ENCODE peak calls at places on chromosomes 7 and 10, in four cellular contexts. G is SIG-M5; Y is HepG2; E is activated T-cell treated with anti-CD3 and anti-CD28 coated beads, Interleukin-2, amount 50 U/mL, for 1 hour. T is an unnamed sample.

GRCh38 chr10:61900829-61901783 is at the start of gene ARID5B:
- DNase-seq in G (no peak), E (peak), Y (peak), T (peak)

GRCh38 chr10:102604379-102604960 is 39.8 kb upstream of the TRIM8 start:
- DNase-seq in Y (no peak), E (no peak), G (no peak), T (no peak)

GRCh38 chr7:39761435-39761834 is 138.1 kb downstream of the RALA start:
- DNase-seq in E (no peak), Y (no peak), G (no peak), T (no peak)

GRCh38 chr10:88113232-88113631 is 249.8 kb downstream of the PTEN start:
- DNase-seq in Y (no peak), E (no peak), G (no peak), T (peak)

GRCh38 chr10:85293483-85293882 is 965.1 kb downstream of the CCSER2 start:
- DNase-seq in Y (no peak), G (no peak), E (no peak), T (no peak)

GRCh38 chr7:128154519-128154918 is 86.6 kb upstream of the LEP start:
- DNase-seq in E (no peak), G (no peak), Y (no peak), T (no peak)

GRCh38 chr7:6637544-6638229 is 569 bp downstream of the ZNF316 start:
- DNase-seq in G (no peak), E (peak), Y (peak), T (no peak)

GRCh38 chr7:155355176-155355575 is 57.5 kb downstream of the INSIG1 start:
- DNase-seq in Y (no peak), E (no peak), G (no peak), T (peak)

GRCh38 chr7:81367335-81367801 is 402.5 kb downstream of the HGF start:
- DNase-seq in E (no peak), Y (no peak), G (no peak), T (no peak)

GRCh38 chr7:100632951-100633717 is 8.2 kb downstream of the TFR2 start:
- DNase-seq in E (peak), Y (no peak), G (no peak), T (peak)

GRCh38 chr10:34726862-34727261 is 88.2 kb downstream of the PARD3 start:
- DNase-seq in E (no peak), Y (no peak), G (no peak), T (no peak)

GRCh38 chr7:120218702-120219101 is 54.3 kb upstream of the KCND2 start:
- DNase-seq in G (no peak), Y (no peak), E (no peak), T (no peak)

GRCh38 chr10:81871558-81871957 is 3.4 kb upstream of the NRG3 start:
- DNase-seq in Y (no peak), E (no peak), G (no peak), T (no peak)

GRCh38 chr10:19488592-19489280 is 327.5 kb upstream of the PLXDC2 start:
- DNase-seq in Y (peak), G (no peak), E (no peak), T (peak)

GRCh38 chr10:70053212-70053895 is 708 bp downstream of the MACROH2A2 start:
- DNase-seq in E (no peak), G (no peak), Y (no peak), T (no peak)

GRCh38 chr7:1537631-1538412 is 7.3 kb downstream of the MAFK start:
- DNase-seq in E (no peak), G (no peak), Y (no peak), T (peak)

GRCh38 chr7:41834805-41835694 is 132.2 kb upstream of the INHBA start:
- DNase-seq in E (no peak), G (no peak), Y (no peak), T (no peak)

GRCh38 chr7:148163246-148163645 is 427.3 kb upstream of the C7orf33 start:
- DNase-seq in E (no peak), G (no peak), Y (no peak), T (no peak)

GRCh38 chr7:73341877-73342276 is 13.9 kb downstream of the FKBP6 start:
- DNase-seq in E (no peak), G (no peak), Y (peak), T (no peak)